ENCODE peak calls at places on chromosomes 13 and 19, in ten cellular contexts. One of them, this sample, is unnamed.

GRCh38 chr19:44367024-44367423 is 10.5 kb upstream of the ZNF112 start:
- DNase-seq in stimulated activated CD8-positive, alpha-beta memory T cell treated with anti-CD3 and anti-CD28 coated beads, Interleukin-4, amount 100 ng/mL, for 24 hours: no peak
- DNase-seq in RWPE1: no peak
- DNase-seq in stromal cell of bone marrow: no peak
- DNase-seq in germinal center: no peak
- DNase-seq in choroid plexus epithelial cell: peak; percentile 35
- DNase-seq in IMR-90: no peak
- DNase-seq in activated T-helper 1 cell treated with anti-CD3 and anti-CD28 coated beads, Interleukin-12 subunit alpha, Interleukin-12 subunit beta, Interleukin-2, Interleukin-4 antibody, amounts not matched to agents 30 ng/mL and 10 ng/mL and 1 ng/mL, durations not matched to agents 14 hours and 24 hours and 36 hours: no peak
- DNase-seq in activated naive CD4-positive, alpha-beta T cell: no peak
- DNase-seq in HT-29: no peak
- DNase-seq in this sample: no peak

GRCh38 chr19:44677019-44677809 is 5.9 kb downstream of the CEACAM19 start:
- DNase-seq in stimulated activated CD8-positive, alpha-beta memory T cell treated with anti-CD3 and anti-CD28 coated beads, Interleukin-4, amount 100 ng/mL, for 24 hours: no peak
- DNase-seq in RWPE1: peak; percentile 55
- DNase-seq in stromal cell of bone marrow: no peak
- DNase-seq in germinal center: no peak
- DNase-seq in choroid plexus epithelial cell: peak; percentile 81
- DNase-seq in IMR-90: peak; percentile 70
- DNase-seq in activated T-helper 1 cell treated with anti-CD3 and anti-CD28 coated beads, Interleukin-12 subunit alpha, Interleukin-12 subunit beta, Interleukin-2, Interleukin-4 antibody, amounts not matched to agents 30 ng/mL and 10 ng/mL and 1 ng/mL, durations not matched to agents 14 hours and 24 hours and 36 hours: no peak
- DNase-seq in activated naive CD4-positive, alpha-beta T cell: no peak
- DNase-seq in HT-29: peak; percentile 47
- DNase-seq in this sample: peak; percentile 70

GRCh38 chr13:19960673-19961015 is 2.1 kb downstream of the ZMYM2 start:
- DNase-seq in stimulated activated CD8-positive, alpha-beta memory T cell treated with anti-CD3 and anti-CD28 coated beads, Interleukin-4, amount 100 ng/mL, for 24 hours: no peak
- DNase-seq in RWPE1: no peak
- DNase-seq in stromal cell of bone marrow: no peak
- DNase-seq in germinal center: no peak
- DNase-seq in choroid plexus epithelial cell: peak; percentile 23
- DNase-seq in IMR-90: no peak
- DNase-seq in activated T-helper 1 cell treated with anti-CD3 and anti-CD28 coated beads, Interleukin-12 subunit alpha, Interleukin-12 subunit beta, Interleukin-2, Interleukin-4 antibody, amounts not matched to agents 30 ng/mL and 10 ng/mL and 1 ng/mL, durations not matched to agents 14 hours and 24 hours and 36 hours: no peak
- DNase-seq in activated naive CD4-positive, alpha-beta T cell: no peak
- DNase-seq in HT-29: no peak
- DNase-seq in this sample: no peak

GRCh38 chr13:112616586-112617381 is 28.8 kb upstream of the TUBGCP3 start:
- DNase-seq in stimulated activated CD8-positive, alpha-beta memory T cell treated with anti-CD3 and anti-CD28 coated beads, Interleukin-4, amount 100 ng/mL, for 24 hours: no peak
- DNase-seq in RWPE1: no peak
- DNase-seq in stromal cell of bone marrow: peak; percentile 15
- DNase-seq in germinal center: peak; percentile 37
- DNase-seq in choroid plexus epithelial cell: peak; percentile 61
- DNase-seq in IMR-90: peak; percentile 52
- DNase-seq in activated T-helper 1 cell treated with anti-CD3 and anti-CD28 coated beads, Interleukin-12 subunit alpha, Interleukin-12 subunit beta, Interleukin-2, Interleukin-4 antibody, amounts not matched to agents 30 ng/mL and 10 ng/mL and 1 ng/mL, durations not matched to agents 14 hours and 24 hours and 36 hours: no peak
- DNase-seq in activated naive CD4-positive, alpha-beta T cell: peak; percentile 1
- DNase-seq in HT-29: peak; percentile 76
- DNase-seq in this sample: peak; percentile 50

GRCh38 chr13:85186646-85187045 is 612.6 kb downstream of the SLITRK6 start:
- DNase-seq in stimulated activated CD8-positive, alpha-beta memory T cell treated with anti-CD3 and anti-CD28 coated beads, Interleukin-4, amount 100 ng/mL, for 24 hours: no peak
- DNase-seq in RWPE1: no peak
- DNase-seq in stromal cell of bone marrow: no peak
- DNase-seq in germinal center: no peak
- DNase-seq in choroid plexus epithelial cell: no peak
- DNase-seq in IMR-90: no peak
- DNase-seq in activated T-helper 1 cell treated with anti-CD3 and anti-CD28 coated beads, Interleukin-12 subunit alpha, Interleukin-12 subunit beta, Interleukin-2, Interleukin-4 antibody, amounts not matched to agents 30 ng/mL and 10 ng/mL and 1 ng/mL, durations not matched to agents 14 hours and 24 hours and 36 hours: no peak
- DNase-seq in activated naive CD4-positive, alpha-beta T cell: no peak
- DNase-seq in HT-29: no peak
- DNase-seq in this sample: no peak

GRCh38 chr19:5293607-5294089 is 47.0 kb downstream of the PTPRS start:
- DNase-seq in stimulated activated CD8-positive, alpha-beta memory T cell treated with anti-CD3 and anti-CD28 coated beads, Interleukin-4, amount 100 ng/mL, for 24 hours: peak; percentile 1
- DNase-seq in RWPE1: no peak
- DNase-seq in stromal cell of bone marrow: no peak
- DNase-seq in germinal center: peak; percentile 69
- DNase-seq in choroid plexus epithelial cell: peak; percentile 33
- DNase-seq in IMR-90: peak; percentile 40
- DNase-seq in activated T-helper 1 cell treated with anti-CD3 and anti-CD28 coated beads, Interleukin-12 subunit alpha, Interleukin-12 subunit beta, Interleukin-2, Interleukin-4 antibody, amounts not matched to agents 30 ng/mL and 10 ng/mL and 1 ng/mL, durations not matched to agents 14 hours and 24 hours and 36 hours: no peak
- DNase-seq in activated naive CD4-positive, alpha-beta T cell: no peak
- DNase-seq in HT-29: no peak
- DNase-seq in this sample: peak; percentile 60

GRCh38 chr19:273393-273792 is 17.8 kb downstream of the PLPP2 start:
- DNase-seq in stimulated activated CD8-positive, alpha-beta memory T cell treated with anti-CD3 and anti-CD28 coated beads, Interleukin-4, amount 100 ng/mL, for 24 hours: no peak
- DNase-seq in RWPE1: no peak
- DNase-seq in stromal cell of bone marrow: no peak
- DNase-seq in germinal center: no peak
- DNase-seq in choroid plexus epithelial cell: no peak
- DNase-seq in IMR-90: no peak
- DNase-seq in activated T-helper 1 cell treated with anti-CD3 and anti-CD28 coated beads, Interleukin-12 subunit alpha, Interleukin-12 subunit beta, Interleukin-2, Interleukin-4 antibody, amounts not matched to agents 30 ng/mL and 10 ng/mL and 1 ng/mL, durations not matched to agents 14 hours and 24 hours and 36 hours: no peak
- DNase-seq in activated naive CD4-positive, alpha-beta T cell: no peak
- DNase-seq in HT-29: no peak
- DNase-seq in this sample: no peak

GRCh38 chr13:32208860-32209259 is 106.3 kb downstream of the ZAR1L start:
- DNase-seq in stimulated activated CD8-positive, alpha-beta memory T cell treated with anti-CD3 and anti-CD28 coated beads, Interleukin-4, amount 100 ng/mL, for 24 hours: no peak
- DNase-seq in RWPE1: no peak
- DNase-seq in stromal cell of bone marrow: no peak
- DNase-seq in germinal center: no peak
- DNase-seq in choroid plexus epithelial cell: no peak
- DNase-seq in IMR-90: no peak
- DNase-seq in activated T-helper 1 cell treated with anti-CD3 and anti-CD28 coated beads, Interleukin-12 subunit alpha, Interleukin-12 subunit beta, Interleukin-2, Interleukin-4 antibody, amounts not matched to agents 30 ng/mL and 10 ng/mL and 1 ng/mL, durations not matched to agents 14 hours and 24 hours and 36 hours: no peak
- DNase-seq in activated naive CD4-positive, alpha-beta T cell: no peak
- DNase-seq in HT-29: no peak
- DNase-seq in this sample: no peak

GRCh38 chr13:75795274-75795673 is 159.1 kb downstream of the LMO7 start:
- DNase-seq in stimulated activated CD8-positive, alpha-beta memory T cell treated with anti-CD3 and anti-CD28 coated beads, Interleukin-4, amount 100 ng/mL, for 24 hours: no peak
- DNase-seq in RWPE1: no peak
- DNase-seq in stromal cell of bone marrow: no peak
- DNase-seq in germinal center: no peak
- DNase-seq in choroid plexus epithelial cell: no peak
- DNase-seq in IMR-90: no peak
- DNase-seq in activated T-helper 1 cell treated with anti-CD3 and anti-CD28 coated beads, Interleukin-12 subunit alpha, Interleukin-12 subunit beta, Interleukin-2, Interleukin-4 antibody, amounts not matched to agents 30 ng/mL and 10 ng/mL and 1 ng/mL, durations not matched to agents 14 hours and 24 hours and 36 hours: no peak
- DNase-seq in activated naive CD4-positive, alpha-beta T cell: no peak
- DNase-seq in HT-29: no peak
- DNase-seq in this sample: no peak

GRCh38 chr19:49746206-49746958 is 16.7 kb downstream of the TSKS start:
- DNase-seq in stimulated activated CD8-positive, alpha-beta memory T cell treated with anti-CD3 and anti-CD28 coated beads, Interleukin-4, amount 100 ng/mL, for 24 hours: peak; percentile 34
- DNase-seq in RWPE1: peak; percentile 80
- DNase-seq in stromal cell of bone marrow: no peak
- DNase-seq in germinal center: peak; percentile 87
- DNase-seq in choroid plexus epithelial cell: peak; percentile 64
- DNase-seq in IMR-90: no peak
- DNase-seq in activated T-helper 1 cell treated with anti-CD3 and anti-CD28 coated beads, Interleukin-12 subunit alpha, Interleukin-12 subunit beta, Interleukin-2, Interleukin-4 antibody, amounts not matched to agents 30 ng/mL and 10 ng/mL and 1 ng/mL, durations not matched to agents 14 hours and 24 hours and 36 hours: peak; percentile 3
- DNase-seq in activated naive CD4-positive, alpha-beta T cell: peak; percentile 18
- DNase-seq in HT-29: peak; percentile 29
- DNase-seq in this sample: peak; percentile 98

GRCh38 chr13:29535663-29536655 is 59.5 kb downstream of the SLC7A1 start:
- DNase-seq in stimulated activated CD8-positive, alpha-beta memory T cell treated with anti-CD3 and anti-CD28 coated beads, Interleukin-4, amount 100 ng/mL, for 24 hours: no peak
- DNase-seq in RWPE1: no peak
- DNase-seq in stromal cell of bone marrow: no peak
- DNase-seq in germinal center: no peak
- DNase-seq in choroid plexus epithelial cell: no peak
- DNase-seq in IMR-90: no peak
- DNase-seq in activated T-helper 1 cell treated with anti-CD3 and anti-CD28 coated beads, Interleukin-12 subunit alpha, Interleukin-12 subunit beta, Interleukin-2, Interleukin-4 antibody, amounts not matched to agents 30 ng/mL and 10 ng/mL and 1 ng/mL, durations not matched to agents 14 hours and 24 hours and 36 hours: no peak
- DNase-seq in activated naive CD4-positive, alpha-beta T cell: no peak
- DNase-seq in HT-29: no peak
- DNase-seq in this sample: no peak

This sample was measured in HEK293T.